ENCODE peak calls at places on chromosomes 4 and X, in nine cellular contexts. M, I, Z, H, V, X, F, J and R are unnamed samples.

GRCh38 chr4:176791591-176792347 is 953 bp downstream of the VEGFC start:
- DNase-seq in Z (no peak), H (no peak), J (no peak), V (no peak), M (no peak), F (peak), X (no peak), I (no peak), R (peak)

GRCh38 chr4:5222047-5222446 is 170.8 kb downstream of the STK32B start:
- DNase-seq in Z (no peak), I (no peak), X (no peak), M (no peak), J (no peak), H (no peak), V (no peak), F (no peak), R (no peak)

GRCh38 chr4:65023877-65024670 is 614.8 kb upstream of the TECRL start:
- DNase-seq in M (no peak), H (no peak), J (no peak), V (no peak), Z (no peak), I (no peak), X (no peak), F (no peak), R (no peak)

GRCh38 chrX:118726887-118727685 is at the start of gene IL13RA1:
- DNase-seq in X (peak), M (peak), F (peak), I (peak), J (no peak), Z (peak), H (no peak), V (no peak), R (peak)

GRCh38 chrX:129531132-129531531 is 7.8 kb upstream of the SMARCA1 start:
- DNase-seq in H (no peak), X (no peak), M (no peak), I (no peak), F (no peak), J (no peak), Z (no peak), V (no peak), R (no peak)

GRCh38 chr4:158590219-158590618 is 68.5 kb downstream of the RXFP1 start:
- DNase-seq in F (no peak), H (no peak), M (no peak), J (no peak), V (no peak), X (no peak), I (no peak), Z (no peak), R (no peak)

GRCh38 chrX:120801426-120801825 is 74.2 kb downstream of the CT47B1 start:
- DNase-seq in Z (no peak), I (no peak), H (no peak), V (no peak), X (no peak), J (no peak), F (no peak), M (no peak), R (no peak)

GRCh38 chr4:77355731-77356130 is 198.7 kb downstream of the CCNG2 start:
- DNase-seq in J (no peak), I (no peak), V (no peak), H (no peak), X (no peak), M (no peak), Z (no peak), F (no peak), R (no peak)

GRCh38 chr4:111999801-112000200 is 145.5 kb upstream of the FAM241A start:
- DNase-seq in V (no peak), J (no peak), F (no peak), H (no peak), I (no peak), X (no peak), Z (no peak), M (no peak), R (no peak)

GRCh38 chr4:155854597-155855226 is 11.4 kb downstream of the ASIC5 start:
- DNase-seq in Z (peak), F (peak), I (no peak), J (no peak), X (no peak), M (no peak), V (peak), H (no peak), R (no peak)

GRCh38 chr4:182447938-182448280 is 204.7 kb downstream of the TENM3 start:
- DNase-seq in M (no peak), X (no peak), V (no peak), H (no peak), Z (peak), J (no peak), I (no peak), F (no peak), R (no peak)